ENCODE peak calls at places on chromosome 5, in seven cellular contexts. One of them, this sample, is unnamed.

GRCh38 chr5:29982446-29982845 is 1211.0 kb upstream of the CDH6 start:
- DNase-seq in IMR-90: no peak
- DNase-seq in EL: no peak
- DNase-seq in sigmoid colon: no peak
- DNase-seq in T-helper 17 cell: no peak
- DNase-seq in SW 1271: no peak
- DNase-seq in esophagus muscularis mucosa: no peak
- DNase-seq in this sample: no peak

GRCh38 chr5:124156408-124157027 is 589.9 kb downstream of the ZNF608 start:
- DNase-seq in IMR-90: peak
- DNase-seq in EL: peak
- DNase-seq in sigmoid colon: no peak
- DNase-seq in T-helper 17 cell: no peak
- DNase-seq in SW 1271: no peak
- DNase-seq in esophagus muscularis mucosa: no peak
- DNase-seq in this sample: no peak

GRCh38 chr5:142175461-142176142 is 67.0 kb downstream of the NDFIP1 start:
- DNase-seq in IMR-90: no peak
- DNase-seq in EL: no peak
- DNase-seq in sigmoid colon: no peak
- DNase-seq in T-helper 17 cell: no peak
- DNase-seq in SW 1271: no peak
- DNase-seq in esophagus muscularis mucosa: no peak
- DNase-seq in this sample: peak

GRCh38 chr5:179763215-179763945 is 30.4 kb upstream of the LTC4S start:
- DNase-seq in IMR-90: peak
- DNase-seq in EL: peak
- DNase-seq in sigmoid colon: peak
- DNase-seq in T-helper 17 cell: peak
- DNase-seq in SW 1271: peak
- DNase-seq in esophagus muscularis mucosa: no peak
- DNase-seq in this sample: no peak

GRCh38 chr5:132396589-132397001 is 27.1 kb downstream of the SLC22A5 start:
- DNase-seq in IMR-90: no peak
- DNase-seq in EL: peak
- DNase-seq in sigmoid colon: no peak
- DNase-seq in T-helper 17 cell: no peak
- DNase-seq in SW 1271: no peak
- DNase-seq in esophagus muscularis mucosa: no peak
- DNase-seq in this sample: no peak

GRCh38 chr5:177494356-177495195 is 2.8 kb downstream of the PDLIM7 start:
- DNase-seq in IMR-90: peak
- DNase-seq in EL: peak
- DNase-seq in sigmoid colon: peak
- DNase-seq in T-helper 17 cell: no peak
- DNase-seq in SW 1271: peak
- DNase-seq in esophagus muscularis mucosa: no peak
- DNase-seq in this sample: no peak

GRCh38 chr5:56527174-56527573 is 288.2 kb upstream of the MAP3K1 start:
- DNase-seq in IMR-90: no peak
- DNase-seq in EL: no peak
- DNase-seq in sigmoid colon: no peak
- DNase-seq in T-helper 17 cell: no peak
- DNase-seq in SW 1271: no peak
- DNase-seq in esophagus muscularis mucosa: no peak
- DNase-seq in this sample: no peak

GRCh38 chr5:115024922-115025321 is 144.8 kb downstream of the TRIM36 start:
- DNase-seq in IMR-90: no peak
- DNase-seq in EL: no peak
- DNase-seq in sigmoid colon: no peak
- DNase-seq in T-helper 17 cell: no peak
- DNase-seq in SW 1271: no peak
- DNase-seq in esophagus muscularis mucosa: no peak
- DNase-seq in this sample: no peak

GRCh38 chr5:150137997-150138396 is 17.6 kb downstream of the PDGFRB start:
- DNase-seq in IMR-90: peak
- DNase-seq in EL: peak
- DNase-seq in sigmoid colon: no peak
- DNase-seq in T-helper 17 cell: no peak
- DNase-seq in SW 1271: no peak
- DNase-seq in esophagus muscularis mucosa: no peak
- DNase-seq in this sample: no peak

GRCh38 chr5:6576861-6577501 is 55.9 kb downstream of the NSUN2 start:
- DNase-seq in IMR-90: peak
- DNase-seq in EL: peak
- DNase-seq in sigmoid colon: no peak
- DNase-seq in T-helper 17 cell: no peak
- DNase-seq in SW 1271: peak
- DNase-seq in esophagus muscularis mucosa: peak
- DNase-seq in this sample: no peak

GRCh38 chr5:78896128-78896527 is 89.0 kb downstream of the ARSB start:
- DNase-seq in IMR-90: peak
- DNase-seq in EL: peak
- DNase-seq in sigmoid colon: no peak
- DNase-seq in T-helper 17 cell: no peak
- DNase-seq in SW 1271: no peak
- DNase-seq in esophagus muscularis mucosa: no peak
- DNase-seq in this sample: no peak

GRCh38 chr5:7869474-7870136 is 657 bp downstream of the MTRR start:
- DNase-seq in IMR-90: no peak
- DNase-seq in EL: peak
- DNase-seq in sigmoid colon: no peak
- DNase-seq in T-helper 17 cell: no peak
- DNase-seq in SW 1271: no peak
- DNase-seq in esophagus muscularis mucosa: no peak
- DNase-seq in this sample: no peak

GRCh38 chr5:180283026-180283615 is 8.8 kb downstream of the MAPK9 start:
- DNase-seq in IMR-90: peak
- DNase-seq in EL: no peak
- DNase-seq in sigmoid colon: no peak
- DNase-seq in T-helper 17 cell: no peak
- DNase-seq in SW 1271: no peak
- DNase-seq in esophagus muscularis mucosa: peak
- DNase-seq in this sample: no peak

GRCh38 chr5:140113180-140113698 is 670 bp upstream of the PURA start:
- DNase-seq in IMR-90: no peak
- DNase-seq in EL: no peak
- DNase-seq in sigmoid colon: peak
- DNase-seq in T-helper 17 cell: peak
- DNase-seq in SW 1271: no peak
- DNase-seq in esophagus muscularis mucosa: no peak
- DNase-seq in this sample: no peak

GRCh38 chr5:116448450-116448849 is 126.2 kb downstream of the SEMA6A start:
- DNase-seq in IMR-90: no peak
- DNase-seq in EL: no peak
- DNase-seq in sigmoid colon: no peak
- DNase-seq in T-helper 17 cell: no peak
- DNase-seq in SW 1271: no peak
- DNase-seq in esophagus muscularis mucosa: no peak
- DNase-seq in this sample: no peak

GRCh38 chr5:132283423-132284043 is 10.7 kb upstream of the SLC22A4 start:
- DNase-seq in IMR-90: peak
- DNase-seq in EL: peak
- DNase-seq in sigmoid colon: no peak
- DNase-seq in T-helper 17 cell: no peak
- DNase-seq in SW 1271: peak
- DNase-seq in esophagus muscularis mucosa: peak
- DNase-seq in this sample: no peak

GRCh38 chr5:71974165-71974564 is 133.1 kb upstream of the MAP1B start:
- DNase-seq in IMR-90: no peak
- DNase-seq in EL: no peak
- DNase-seq in sigmoid colon: no peak
- DNase-seq in T-helper 17 cell: no peak
- DNase-seq in SW 1271: no peak
- DNase-seq in esophagus muscularis mucosa: peak
- DNase-seq in this sample: no peak

GRCh38 chr5:56561-57290 is 35.2 kb upstream of the PLEKHG4B start:
- DNase-seq in IMR-90: peak
- DNase-seq in EL: peak
- DNase-seq in sigmoid colon: no peak
- DNase-seq in T-helper 17 cell: no peak
- DNase-seq in SW 1271: no peak
- DNase-seq in esophagus muscularis mucosa: peak
- DNase-seq in this sample: no peak

GRCh38 chr5:92613546-92613945 is 967.5 kb downstream of the NR2F1-AS1 start:
- DNase-seq in IMR-90: peak
- DNase-seq in EL: peak
- DNase-seq in sigmoid colon: no peak
- DNase-seq in T-helper 17 cell: no peak
- DNase-seq in SW 1271: no peak
- DNase-seq in esophagus muscularis mucosa: no peak
- DNase-seq in this sample: no peak

GRCh38 chr5:53425598-53426516 is 54.6 kb upstream of the FST start:
- DNase-seq in IMR-90: no peak
- DNase-seq in EL: peak
- DNase-seq in sigmoid colon: no peak
- DNase-seq in T-helper 17 cell: no peak
- DNase-seq in SW 1271: peak
- DNase-seq in esophagus muscularis mucosa: no peak
- DNase-seq in this sample: no peak

GRCh38 chr5:21773456-21773855 is 1079.7 kb downstream of the CDH12 start:
- DNase-seq in IMR-90: no peak
- DNase-seq in EL: no peak
- DNase-seq in sigmoid colon: no peak
- DNase-seq in T-helper 17 cell: no peak
- DNase-seq in SW 1271: no peak
- DNase-seq in esophagus muscularis mucosa: no peak
- DNase-seq in this sample: no peak

GRCh38 chr5:17203329-17204132 is 13.9 kb upstream of the BASP1 start:
- DNase-seq in IMR-90: peak
- DNase-seq in EL: peak
- DNase-seq in sigmoid colon: peak
- DNase-seq in T-helper 17 cell: no peak
- DNase-seq in SW 1271: peak
- DNase-seq in esophagus muscularis mucosa: no peak
- DNase-seq in this sample: no peak

GRCh38 chr5:13591621-13592020 is 352.9 kb downstream of the DNAH5 start:
- DNase-seq in IMR-90: peak
- DNase-seq in EL: peak
- DNase-seq in sigmoid colon: no peak
- DNase-seq in T-helper 17 cell: no peak
- DNase-seq in SW 1271: peak
- DNase-seq in esophagus muscularis mucosa: no peak
- DNase-seq in this sample: no peak

GRCh38 chr5:51378778-51379652 is 4.2 kb upstream of the ISL1 start:
- DNase-seq in IMR-90: no peak
- DNase-seq in EL: no peak
- DNase-seq in sigmoid colon: no peak
- DNase-seq in T-helper 17 cell: no peak
- DNase-seq in SW 1271: no peak
- DNase-seq in esophagus muscularis mucosa: no peak
- DNase-seq in this sample: no peak

GRCh38 chr5:170495796-170496195 is 8.0 kb upstream of the KCNIP1 start:
- DNase-seq in IMR-90: no peak
- DNase-seq in EL: no peak
- DNase-seq in sigmoid colon: no peak
- DNase-seq in T-helper 17 cell: no peak
- DNase-seq in SW 1271: no peak
- DNase-seq in esophagus muscularis mucosa: no peak
- DNase-seq in this sample: no peak

GRCh38 chr5:57176350-57176857 is 2.5 kb downstream of the GPBP1 start:
- DNase-seq in IMR-90: peak
- DNase-seq in EL: peak
- DNase-seq in sigmoid colon: no peak
- DNase-seq in T-helper 17 cell: no peak
- DNase-seq in SW 1271: peak
- DNase-seq in esophagus muscularis mucosa: no peak
- DNase-seq in this sample: no peak

GRCh38 chr5:32865475-32865874 is 154.4 kb downstream of the NPR3 start:
- DNase-seq in IMR-90: peak
- DNase-seq in EL: peak
- DNase-seq in sigmoid colon: no peak
- DNase-seq in T-helper 17 cell: no peak
- DNase-seq in SW 1271: no peak
- DNase-seq in esophagus muscularis mucosa: no peak
- DNase-seq in this sample: no peak

GRCh38 chr5:132859889-132860437 is 6.3 kb downstream of the GDF9 start:
- DNase-seq in IMR-90: peak
- DNase-seq in EL: no peak
- DNase-seq in sigmoid colon: no peak
- DNase-seq in T-helper 17 cell: no peak
- DNase-seq in SW 1271: no peak
- DNase-seq in esophagus muscularis mucosa: no peak
- DNase-seq in this sample: no peak

GRCh38 chr5:140567871-140568270 is 3.2 kb downstream of the SLC35A4 start:
- DNase-seq in IMR-90: no peak
- DNase-seq in EL: no peak
- DNase-seq in sigmoid colon: peak
- DNase-seq in T-helper 17 cell: no peak
- DNase-seq in SW 1271: no peak
- DNase-seq in esophagus muscularis mucosa: no peak
- DNase-seq in this sample: no peak

GRCh38 chr5:103037673-103038455 is 82.1 kb downstream of the GIN1 start:
- DNase-seq in IMR-90: peak
- DNase-seq in EL: no peak
- DNase-seq in sigmoid colon: no peak
- DNase-seq in T-helper 17 cell: no peak
- DNase-seq in SW 1271: no peak
- DNase-seq in esophagus muscularis mucosa: no peak
- DNase-seq in this sample: no peak

GRCh38 chr5:32445831-32446614 is 1.5 kb upstream of the ZFR start:
- DNase-seq in IMR-90: no peak
- DNase-seq in EL: no peak
- DNase-seq in sigmoid colon: no peak
- DNase-seq in T-helper 17 cell: no peak
- DNase-seq in SW 1271: no peak
- DNase-seq in esophagus muscularis mucosa: no peak
- DNase-seq in this sample: no peak

GRCh38 chr5:69048233-69048632 is 45.6 kb upstream of the SLC30A5 start:
- DNase-seq in IMR-90: no peak
- DNase-seq in EL: no peak
- DNase-seq in sigmoid colon: no peak
- DNase-seq in T-helper 17 cell: no peak
- DNase-seq in SW 1271: no peak
- DNase-seq in esophagus muscularis mucosa: no peak
- DNase-seq in this sample: no peak

GRCh38 chr5:134114886-134115805 is 665 bp downstream of the TCF7 start:
- DNase-seq in IMR-90: no peak
- DNase-seq in EL: no peak
- DNase-seq in sigmoid colon: no peak
- DNase-seq in T-helper 17 cell: no peak
- DNase-seq in SW 1271: no peak
- DNase-seq in esophagus muscularis mucosa: no peak
- DNase-seq in this sample: no peak

GRCh38 chr5:43780586-43780985 is 177.6 kb downstream of the NNT start:
- DNase-seq in IMR-90: peak
- DNase-seq in EL: peak
- DNase-seq in sigmoid colon: no peak
- DNase-seq in T-helper 17 cell: no peak
- DNase-seq in SW 1271: no peak
- DNase-seq in esophagus muscularis mucosa: no peak
- DNase-seq in this sample: no peak

GRCh38 chr5:148290271-148291195 is 21.7 kb upstream of the SPINK7 start:
- DNase-seq in IMR-90: peak
- DNase-seq in EL: peak
- DNase-seq in sigmoid colon: no peak
- DNase-seq in T-helper 17 cell: no peak
- DNase-seq in SW 1271: peak
- DNase-seq in esophagus muscularis mucosa: no peak
- DNase-seq in this sample: no peak

This sample was measured in mesenteric fat pad.